ENCODE peak calls at places on chromosomes 16 and 17, in six cellular contexts. T, F, N, X, H and M are unnamed samples.
A peak's percentile ranks its signal among the peaks of the same experiment; 100 is the strongest.

GRCh38 chr17:8862213-8863056 is 5.0 kb downstream of the PIK3R6 start:
- DNase-seq in T (no peak), X (no peak), N (no peak), F (no peak), H (no peak), M (no peak)

GRCh38 chr17:65278050-65278819 is 141.1 kb downstream of the RGS9 start:
- DNase-seq in T (peak; percentile 73), N (peak; percentile 70), H (no peak), F (peak; percentile 58), X (peak; percentile 34), M (peak; percentile 61)

GRCh38 chr17:27586203-27586701 is 44.7 kb upstream of the LGALS9 start:
- DNase-seq in N (no peak), T (peak; percentile 49), X (no peak), F (no peak), H (no peak), M (no peak)

GRCh38 chr17:28471127-28471453 is 2.4 kb upstream of the SLC13A2 start:
- DNase-seq in X (no peak), F (no peak), H (no peak), N (no peak), T (no peak), M (no peak)

GRCh38 chr17:2050246-2050866 is 4.5 kb upstream of the HIC1 start:
- DNase-seq in F (peak; percentile 41), H (no peak), X (peak; percentile 44), T (peak; percentile 85), N (no peak), M (peak; percentile 85)

GRCh38 chr17:64420143-64420670 is 28.7 kb upstream of the MILR1 start:
- DNase-seq in F (peak; percentile 76), T (peak; percentile 85), H (no peak), X (peak; percentile 79), N (peak; percentile 81), M (peak; percentile 59)

GRCh38 chr16:68287276-68288251 is 23.2 kb downstream of the SLC7A6OS start:
- DNase-seq in F (peak; percentile 89), H (no peak), N (no peak), X (peak; percentile 72), T (peak; percentile 27), M (no peak)

GRCh38 chr17:49832840-49833599 is 14.8 kb downstream of the TAC4 start:
- DNase-seq in H (no peak), N (no peak), T (no peak), F (peak; percentile 97), X (no peak), M (peak; percentile 59)

GRCh38 chr17:64329571-64329970 is 61.1 kb downstream of the PECAM1 start:
- DNase-seq in X (no peak), T (no peak), N (no peak), H (no peak), F (peak; percentile 37), M (no peak)

GRCh38 chr16:30186444-30186781 is 3.0 kb downstream of the CORO1A start:
- DNase-seq in F (no peak), T (no peak), X (no peak), N (no peak), H (no peak), M (no peak)

GRCh38 chr17:77279448-77280303 is 138.9 kb downstream of the SEC14L1 start:
- DNase-seq in F (no peak), T (no peak), N (peak; percentile 86), X (peak; percentile 58), H (no peak), M (peak; percentile 84)

GRCh38 chr17:38357488-38358123 is 6.0 kb downstream of the SOCS7 start:
- DNase-seq in H (no peak), N (no peak), F (peak; percentile 32), T (no peak), X (no peak), M (no peak)

GRCh38 chr16:87076950-87077749 is 240.0 kb downstream of the C16orf95 start:
- DNase-seq in X (peak; percentile 88), H (no peak), N (peak; percentile 63), F (peak; percentile 87), T (peak; percentile 79), M (peak; percentile 56)

GRCh38 chr16:8620535-8620934 is 963 bp upstream of the METTL22 start:
- DNase-seq in H (no peak), T (no peak), X (no peak), F (no peak), N (no peak), M (no peak)

GRCh38 chr17:60139438-60140285 is 10.1 kb upstream of the CA4 start:
- DNase-seq in H (no peak), T (peak; percentile 68), X (peak; percentile 64), F (peak; percentile 54), N (peak; percentile 47), M (peak; percentile 83)

GRCh38 chr17:37067555-37068111 is 118.9 kb downstream of the AATF start:
- DNase-seq in T (peak; percentile 86), N (peak; percentile 65), H (no peak), X (no peak), F (peak; percentile 72), M (peak; percentile 51)

GRCh38 chr16:85136705-85137322 is 24.5 kb upstream of the CIBAR2 start:
- DNase-seq in T (peak; percentile 38), X (no peak), N (peak; percentile 95), H (no peak), F (no peak), M (no peak)

GRCh38 chr16:7511549-7512260 is 179.1 kb downstream of the RBFOX1 start:
- DNase-seq in H (no peak), F (no peak), T (no peak), X (no peak), N (no peak), M (no peak)

GRCh38 chr16:48948911-48949310 is 332.7 kb downstream of the CBLN1 start:
- DNase-seq in H (no peak), T (no peak), F (no peak), N (no peak), X (no peak), M (no peak)

GRCh38 chr16:80693553-80693952 is 110.8 kb downstream of the CDYL2 start:
- DNase-seq in N (no peak), T (no peak), F (no peak), X (no peak), H (no peak), M (no peak)

GRCh38 chr17:75684924-75685323 is 17.8 kb downstream of the SAP30BP start:
- DNase-seq in F (no peak), X (no peak), T (peak; percentile 82), N (no peak), H (no peak), M (no peak)

GRCh38 chr17:75689441-75689873 is 22.3 kb downstream of the SAP30BP start:
- DNase-seq in X (no peak), F (no peak), H (peak; percentile 60), T (no peak), N (no peak), M (no peak)

GRCh38 chr17:75691371-75692290 is 24.5 kb downstream of the SAP30BP start:
- DNase-seq in F (no peak), T (no peak), N (no peak), H (no peak), X (peak; percentile 96), M (no peak)

GRCh38 chr17:75685508-75685907 is 18.4 kb downstream of the SAP30BP start:
- DNase-seq in T (no peak), F (no peak), X (no peak), H (no peak), N (no peak), M (no peak)

DNA sequence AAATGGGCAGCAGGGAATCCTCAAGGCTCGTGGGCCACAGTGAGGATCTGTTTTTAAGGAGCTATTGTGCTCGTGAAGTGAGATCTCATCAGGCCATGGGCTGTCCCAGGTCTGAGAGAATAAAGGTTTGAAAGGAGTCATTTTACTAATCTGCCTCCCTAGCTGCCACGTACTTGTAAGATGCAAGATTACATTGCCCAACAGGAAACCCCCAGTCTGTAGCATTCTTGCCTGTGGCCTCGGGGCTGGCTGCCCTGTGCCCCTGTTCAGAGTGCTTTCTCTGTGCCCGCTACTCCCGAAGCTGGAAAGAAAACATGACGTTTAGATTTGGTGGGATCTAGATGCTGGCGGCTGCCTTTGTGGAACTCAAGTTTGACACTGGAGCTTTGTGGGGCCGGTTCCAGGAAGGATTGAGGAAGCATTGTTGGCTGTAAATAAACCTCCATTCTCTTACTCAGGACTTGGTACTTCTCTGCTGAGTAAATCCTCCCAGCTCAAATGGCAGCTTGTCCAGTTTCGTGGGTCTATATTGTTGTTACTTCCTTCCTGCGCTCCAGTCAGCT is 21.2 kb downstream of the SAP30BP start:
- DNase-seq in F (peak; percentile 85), H (no peak), T (no peak), X (peak; percentile 83), N (no peak), M (no peak)
- TF ChIP-seq MYC in F (no peak), H (no peak), T (no peak), X (peak; percentile 15), N (no peak), M (no peak)

GRCh38 chr17:72097144-72097543 is 23.7 kb upstream of the SOX9 start:
- DNase-seq in N (no peak), X (no peak), T (no peak), F (no peak), H (no peak), M (no peak)
- TF ChIP-seq MYC in N (no peak), X (no peak), T (no peak), F (no peak), H (no peak), M (no peak)

DNA sequence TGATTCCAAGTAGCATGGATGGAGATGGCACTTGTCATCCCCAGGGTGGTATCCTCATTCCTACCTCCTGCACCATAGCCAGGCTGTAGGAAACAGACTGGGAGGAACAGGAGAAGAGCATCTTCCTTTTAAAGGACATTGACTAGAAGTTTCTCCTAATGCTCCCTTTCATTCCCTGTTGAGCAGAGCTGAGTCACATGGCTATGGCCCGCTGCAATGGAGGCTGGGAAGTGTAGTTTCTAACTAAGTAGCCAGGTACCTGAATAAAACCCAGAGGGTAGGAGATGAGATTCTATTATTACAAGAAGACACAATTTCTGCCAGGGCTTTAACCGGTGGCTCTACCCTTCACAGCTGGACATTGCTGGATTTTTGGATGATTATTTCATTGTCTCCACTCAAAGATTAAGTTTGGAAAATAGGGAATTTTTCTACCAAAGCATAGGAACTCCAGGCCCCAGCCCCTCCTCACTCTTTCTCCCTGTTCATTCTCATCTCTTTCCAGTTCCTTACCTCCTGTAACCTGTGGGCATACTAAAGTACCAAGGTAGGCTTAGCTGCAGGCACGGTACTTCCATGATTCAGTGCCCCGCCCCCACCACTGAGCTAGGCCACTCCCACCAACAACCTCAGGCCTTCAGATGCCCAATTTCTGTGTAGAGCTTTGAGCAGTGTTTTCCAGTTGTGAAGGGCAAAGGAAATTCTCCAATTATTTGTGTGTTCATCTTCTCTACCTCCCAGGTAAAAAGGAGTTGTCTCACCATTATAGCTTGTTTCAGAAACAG is 378.3 kb downstream of the CDH13 start:
- DNase-seq in X (no peak), T (no peak), N (no peak), H (no peak), F (no peak), M (no peak)
- TF ChIP-seq MYC in X (no peak), T (no peak), N (no peak), H (no peak), F (no peak), M (no peak)

DNA sequence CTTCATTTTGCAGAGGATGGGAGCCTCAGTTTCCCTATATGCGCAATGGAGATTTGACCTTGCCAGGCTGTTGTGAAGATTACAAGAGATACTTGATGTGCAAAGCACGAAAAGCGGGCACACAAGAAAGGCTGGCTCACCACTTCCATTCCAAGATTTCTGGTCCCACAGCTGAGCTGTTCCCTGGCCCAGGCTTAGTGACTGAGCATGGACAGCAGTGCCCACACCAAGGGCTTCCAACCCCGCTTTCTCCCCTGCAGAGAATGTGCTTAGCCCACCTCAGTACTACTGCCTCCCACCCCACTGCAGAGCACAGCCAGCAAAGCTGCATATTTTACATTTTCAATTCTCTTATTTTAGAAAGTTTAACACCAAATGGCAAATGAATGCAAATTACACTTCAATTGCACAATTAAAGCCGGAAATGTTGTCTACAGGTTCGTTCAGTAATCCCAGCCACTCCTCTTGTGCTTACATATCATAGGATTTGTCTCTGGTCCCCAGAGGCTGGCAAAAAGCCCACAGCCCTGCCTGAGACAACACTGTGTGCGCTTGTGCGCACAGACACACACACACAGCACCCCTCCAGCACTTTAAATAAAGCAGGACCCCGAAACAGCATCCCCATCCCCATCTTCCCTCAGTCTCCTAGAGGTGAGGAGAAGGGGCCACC is 51.8 kb downstream of the VAC14 start:
- DNase-seq in F (no peak), N (no peak), T (no peak), X (peak; percentile 95), H (no peak), M (no peak)
- TF ChIP-seq MYC in F (no peak), N (no peak), T (no peak), X (no peak), H (no peak), M (no peak)